ENCODE peak calls at places on chromosomes 6 and 20, in ten cellular contexts. Y, D, N, F, A, O, Q, V, J and R are unnamed samples.

GRCh38 chr20:34998331-34998950 is 42.8 kb downstream of the MYH7B start:
- DNase-seq in V (no peak), A (no peak), J (no peak), F (no peak), Y (no peak), Q (no peak), N (no peak), D (no peak), O (no peak), R (peak)

GRCh38 chr6:148462203-148462602 is 119.6 kb downstream of the SASH1 start:
- DNase-seq in O (no peak), V (no peak), J (no peak), F (no peak), A (peak), D (no peak), Q (no peak), N (no peak), Y (no peak), R (no peak)

GRCh38 chr20:37941332-37941731 is 38.4 kb downstream of the VSTM2L start:
- DNase-seq in D (no peak), A (no peak), Q (no peak), F (no peak), O (no peak), Y (no peak), N (no peak), J (no peak), V (no peak), R (no peak)

GRCh38 chr6:153980176-153980575 is 58.9 kb upstream of the OPRM1 start:
- DNase-seq in V (no peak), Q (no peak), F (no peak), N (no peak), D (no peak), J (peak), Y (no peak), O (peak), A (no peak), R (no peak)

GRCh38 chr20:63106108-63106764 is 99.5 kb upstream of the BHLHE23 start:
- DNase-seq in J (peak), D (no peak), O (no peak), F (no peak), Y (no peak), V (no peak), Q (no peak), A (peak), N (no peak), R (no peak)

GRCh38 chr6:35259194-35259945 is at the start of gene ZNF76:
- DNase-seq in Y (peak), F (peak), A (peak), N (peak), O (peak), V (peak), Q (peak), D (peak), J (peak), R (peak)

GRCh38 chr20:45340236-45340847 is 7.9 kb downstream of the SDC4 start:
- DNase-seq in N (no peak), V (no peak), Y (no peak), J (no peak), D (no peak), O (no peak), A (no peak), Q (no peak), F (no peak), R (no peak)

GRCh38 chr6:18241208-18241836 is 23.0 kb downstream of the DEK start:
- DNase-seq in D (no peak), O (peak), Y (no peak), J (peak), A (no peak), F (no peak), Q (no peak), V (no peak), N (no peak), R (no peak)

GRCh38 chr6:53727748-53728147 is 62.2 kb upstream of the KLHL31 start:
- DNase-seq in O (no peak), Q (no peak), V (no peak), F (no peak), D (no peak), N (no peak), A (peak), Y (no peak), J (peak), R (no peak)

GRCh38 chr6:13485923-13486557 is 1.4 kb downstream of the GFOD1 start:
- DNase-seq in V (no peak), Q (no peak), N (peak), D (peak), Y (no peak), O (peak), F (peak), J (peak), A (peak), R (peak)

GRCh38 chr6:10180138-10181074 is 234.5 kb downstream of the TFAP2A start:
- DNase-seq in A (no peak), Y (no peak), O (no peak), J (no peak), Q (no peak), V (no peak), D (peak), N (no peak), F (no peak), R (peak)